ENCODE peak calls at places on chromosomes 16 and 17, in eight cellular contexts. W, T, O, I, L, S, D and X are unnamed samples.
A peak's percentile ranks its signal among the peaks of the same experiment; 100 is the strongest.

GRCh38 chr17:32349503-32349853 is 479 bp upstream of the ZNF207 start:
- DNase-seq in W (no peak), T (no peak), O (peak; percentile 38), I (no peak), L (peak; percentile 18), S (peak; percentile 23), D (no peak), X (no peak)

GRCh38 chr17:5584971-5585794 is 874 bp upstream of the NLRP1 start:
- DNase-seq in W (no peak), T (no peak), O (no peak), I (peak; percentile 33), L (peak; percentile 93), S (no peak), D (peak; percentile 88), X (no peak)

GRCh38 chr17:49290690-49291326 is 60.2 kb upstream of the PHOSPHO1 start:
- DNase-seq in W (no peak), T (peak; percentile 8), O (peak; percentile 57), I (peak; percentile 64), L (peak; percentile 10), S (no peak), D (no peak), X (no peak)

GRCh38 chr16:89174877-89175276 is 3.3 kb downstream of the CDH15 start:
- DNase-seq in W (no peak), T (no peak), O (no peak), I (no peak), L (peak; percentile 22), S (no peak), D (no peak), X (no peak)

GRCh38 chr17:82775033-82775823 is 23.4 kb downstream of the TBCD start:
- DNase-seq in W (peak; percentile 91), T (peak; percentile 24), O (peak; percentile 41), I (peak; percentile 42), L (peak; percentile 34), S (no peak), D (no peak), X (no peak)

GRCh38 chr16:83356266-83356665 is 451.5 kb upstream of the HSBP1 start:
- DNase-seq in W (peak; percentile 35), T (peak; percentile 29), O (peak; percentile 57), I (peak; percentile 87), L (peak; percentile 71), S (peak; percentile 32), D (peak; percentile 83), X (peak; percentile 57)

GRCh38 chr16:12719972-12720371 is 83.7 kb downstream of the CPPED1 start:
- DNase-seq in W (no peak), T (no peak), O (no peak), I (no peak), L (no peak), S (no peak), D (peak; percentile 39), X (no peak)

GRCh38 chr17:45222273-45222993 is 748 bp downstream of the FMNL1 start:
- DNase-seq in W (peak; percentile 68), T (no peak), O (peak; percentile 63), I (no peak), L (no peak), S (peak; percentile 53), D (no peak), X (no peak)

GRCh38 chr16:242281-242680 is 7.7 kb downstream of the FAM234A start:
- DNase-seq in W (no peak), T (no peak), O (no peak), I (no peak), L (no peak), S (no peak), D (no peak), X (no peak)

GRCh38 chr17:6456914-6457687 is 12.8 kb downstream of the PIMREG start:
- DNase-seq in W (peak; percentile 69), T (no peak), O (peak; percentile 86), I (no peak), L (peak; percentile 63), S (no peak), D (peak; percentile 32), X (no peak)

GRCh38 chr17:671076-671762 is 43.4 kb downstream of the VPS53 start:
- DNase-seq in W (no peak), T (no peak), O (no peak), I (no peak), L (no peak), S (no peak), D (no peak), X (no peak)

GRCh38 chr16:12646490-12647274 is 157.0 kb downstream of the CPPED1 start:
- DNase-seq in W (no peak), T (no peak), O (peak; percentile 34), I (no peak), L (peak; percentile 10), S (peak; percentile 6), D (no peak), X (no peak)

DNA sequence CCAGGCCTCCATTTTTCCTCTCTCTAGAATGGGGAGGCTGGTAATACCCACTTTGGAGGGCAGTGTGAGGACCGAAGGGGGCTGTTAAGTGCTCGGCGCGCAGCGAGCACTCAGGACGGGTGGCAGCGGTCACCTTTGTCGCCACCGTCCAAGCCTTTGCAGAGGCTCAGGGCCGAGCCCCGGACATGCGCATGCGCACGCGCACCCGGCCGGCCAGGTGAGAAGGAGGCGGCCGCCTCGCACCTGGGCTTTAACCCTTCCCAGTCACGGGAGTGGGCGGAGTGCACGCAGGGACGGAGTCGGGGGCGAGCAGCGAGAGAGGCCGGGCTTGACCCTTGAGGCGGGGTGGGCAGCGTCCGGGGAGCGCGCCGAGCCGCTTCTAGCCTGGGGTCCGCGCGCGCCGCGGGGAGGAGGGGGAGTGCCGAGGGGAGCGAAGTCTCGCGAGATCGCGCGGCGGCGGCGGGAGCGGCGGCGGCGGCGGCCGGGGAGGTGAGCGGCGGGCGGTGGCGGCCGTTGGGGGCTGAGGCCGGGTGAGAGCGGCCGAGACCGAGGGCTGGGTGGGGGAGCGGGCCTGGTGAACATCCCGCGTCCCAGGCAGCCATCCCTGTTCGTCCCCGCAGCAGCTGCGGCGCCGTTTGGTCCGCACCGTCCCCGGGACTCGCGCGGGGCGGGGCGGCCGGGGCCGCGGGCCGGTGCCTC is at the start of gene MRTFB:
- DNase-seq in W (peak; percentile 90), T (peak; percentile 55), O (peak; percentile 86), I (peak; percentile 90), L (peak; percentile 41), S (peak; percentile 83), D (peak; percentile 78), X (peak; percentile 38)
- H3K9ac ChIP-seq in W (peak within 1 kb of the TSS; percentile 75), T (peak within 1 kb of the TSS; percentile 78), O (peak within 1 kb of the TSS; percentile 92), I (peak within 1 kb of the TSS; percentile 81), L (peak within 1 kb of the TSS; percentile 86), S (peak within 1 kb of the TSS; percentile 87), D (peak within 1 kb of the TSS; percentile 73), X (peak within 1 kb of the TSS; percentile 92)

GRCh38 chr16:56999409-57000270 is 10.3 kb downstream of the NLRC5 start:
- DNase-seq in W (no peak), T (no peak), O (no peak), I (no peak), L (no peak), S (no peak), D (no peak), X (no peak)
- H3K9ac ChIP-seq in W (no peak overlapping the region), T (no peak overlapping the region), O (no peak overlapping the region), I (peak overlapping the region; percentile 39), L (peak overlapping the region; percentile 9), S (no peak overlapping the region), D (no peak overlapping the region), X (no peak overlapping the region)

DNA sequence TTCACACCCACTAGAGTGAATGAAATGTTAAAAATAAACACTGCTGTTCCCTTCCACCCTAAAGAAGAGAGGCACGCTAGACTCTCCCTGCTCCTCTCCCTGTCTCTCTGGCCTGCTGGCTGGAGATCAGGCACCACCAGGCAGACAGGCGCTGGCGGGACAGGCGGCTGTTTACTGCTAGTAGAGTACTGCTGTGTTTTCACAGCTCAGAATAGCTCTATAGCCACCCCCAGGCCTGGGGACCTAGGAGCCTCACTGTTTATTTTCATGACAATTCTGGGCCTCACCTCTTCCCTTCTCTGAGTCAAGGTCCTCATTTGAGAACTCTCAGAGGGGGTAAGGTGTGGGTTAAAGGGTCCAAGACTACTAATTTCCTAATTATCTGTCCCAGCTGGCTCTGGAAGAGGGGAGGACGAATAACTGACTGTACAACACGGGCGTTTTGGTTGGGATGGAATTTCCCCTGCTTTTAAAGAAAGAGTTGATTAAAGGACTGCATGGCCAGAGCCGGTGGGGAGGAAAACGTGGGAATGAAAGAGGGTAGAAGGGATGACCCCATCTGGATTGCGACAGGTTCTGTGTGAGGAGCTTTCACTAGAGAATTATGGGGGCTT is 9.0 kb upstream of the G6PC1 start:
- DNase-seq in W (peak; percentile 69), T (no peak), O (no peak), I (no peak), L (peak; percentile 35), S (no peak), D (no peak), X (peak; percentile 23)
- H3K9ac ChIP-seq in W (no peak overlapping the region), T (no peak overlapping the region), O (peak overlapping the region; percentile 74), I (no peak overlapping the region), L (no peak overlapping the region), S (no peak overlapping the region), D (no peak overlapping the region), X (no peak overlapping the region)

GRCh38 chr17:17806035-17806434 is 30.8 kb downstream of the SREBF1 start:
- DNase-seq in W (no peak), T (no peak), O (no peak), I (no peak), L (no peak), S (no peak), D (no peak), X (no peak)

GRCh38 chr17:17807440-17807839 is 29.3 kb downstream of the SREBF1 start:
- DNase-seq in W (no peak), T (no peak), O (no peak), I (no peak), L (no peak), S (no peak), D (no peak), X (no peak)

GRCh38 chr17:17804007-17804406 is 32.8 kb downstream of the SREBF1 start:
- DNase-seq in W (no peak), T (no peak), O (no peak), I (no peak), L (no peak), S (no peak), D (no peak), X (no peak)

GRCh38 chr17:17806611-17807010 is 30.2 kb downstream of the SREBF1 start:
- DNase-seq in W (no peak), T (no peak), O (no peak), I (no peak), L (no peak), S (no peak), D (no peak), X (no peak)

DNA sequence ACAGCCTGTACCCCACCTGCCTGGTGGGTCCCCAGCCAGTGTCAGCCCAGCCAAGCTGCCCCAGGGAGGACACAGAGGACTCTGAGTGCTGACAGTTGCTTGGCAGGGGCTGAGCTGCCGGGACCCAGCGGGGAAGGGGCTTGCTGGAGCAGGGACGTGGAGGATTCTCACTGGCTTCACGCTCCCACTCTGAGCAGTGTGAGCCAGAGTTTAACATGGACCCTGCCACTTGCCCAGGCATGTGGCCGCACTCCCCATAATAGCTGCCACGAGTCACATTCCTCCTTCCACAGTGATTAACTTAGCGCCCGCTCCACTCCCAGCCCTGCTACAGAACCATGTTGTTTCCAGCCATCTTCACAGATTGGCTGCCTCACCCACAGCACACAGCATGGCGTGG is 31.2 kb downstream of the SREBF1 start:
- DNase-seq in W (no peak), T (no peak), O (no peak), I (no peak), L (peak; percentile 49), S (no peak), D (no peak), X (no peak)
- H3K9ac ChIP-seq in W (no peak overlapping the region), T (no peak overlapping the region), O (no peak overlapping the region), I (no peak overlapping the region), L (no peak overlapping the region), S (no peak overlapping the region), D (no peak overlapping the region), X (no peak overlapping the region)

GRCh38 chr16:80776856-80777255 is 27.5 kb downstream of the CDYL2 start:
- DNase-seq in W (no peak), T (no peak), O (no peak), I (no peak), L (no peak), S (no peak), D (no peak), X (no peak)
- H3K9ac ChIP-seq in W (no peak overlapping the region), T (no peak overlapping the region), O (no peak overlapping the region), I (no peak overlapping the region), L (no peak overlapping the region), S (no peak overlapping the region), D (no peak overlapping the region), X (no peak overlapping the region)